ENCODE peak calls at places on chromosome 13, in five cellular contexts. K is ovary, I is spleen, J is mammary epithelial cell, X is lung. M is an unnamed sample.

GRCh38 chr13:95403349-95404140 is 102.3 kb upstream of the ABCC4 start:
- DNase-seq in X (no peak), K (peak; percentile 32), J (no peak), I (no peak), M (no peak)

GRCh38 chr13:43760257-43760656 is 26.5 kb downstream of the ENOX1 start:
- DNase-seq in K (no peak), X (no peak), I (no peak), J (no peak), M (no peak)

GRCh38 chr13:100633461-100633860 is 41.1 kb downstream of the TMTC4 start:
- DNase-seq in K (no peak), I (no peak), J (peak; percentile 74), X (no peak), M (no peak)

GRCh38 chr13:21894703-21895699 is 224.1 kb downstream of the FGF9 start:
- DNase-seq in J (no peak), I (no peak), X (no peak), K (no peak), M (no peak)

GRCh38 chr13:73849292-73849691 is 284.9 kb downstream of the KLF12 start:
- DNase-seq in J (no peak), K (no peak), X (no peak), I (no peak), M (no peak)

GRCh38 chr13:31951215-31951678 is 80.3 kb upstream of the FRY start:
- DNase-seq in I (peak; percentile 91), K (no peak), J (peak; percentile 47), X (peak; percentile 76), M (no peak)

GRCh38 chr13:36124236-36124822 is 6.9 kb downstream of the DCLK1 start:
- DNase-seq in J (no peak), X (peak; percentile 46), K (peak; percentile 74), I (no peak), M (no peak)

GRCh38 chr13:84121456-84121855 is 239.2 kb upstream of the SLITRK1 start:
- DNase-seq in J (peak; percentile 69), K (no peak), I (no peak), X (no peak), M (no peak)

GRCh38 chr13:19818223-19818842 is 35.6 kb upstream of the PSPC1 start:
- DNase-seq in J (no peak), X (peak; percentile 74), I (peak; percentile 89), K (peak; percentile 41), M (no peak)

GRCh38 chr13:94858856-94859811 is 146.8 kb upstream of the SOX21 start:
- DNase-seq in X (peak; percentile 39), K (peak; percentile 82), I (peak; percentile 83), J (no peak), M (no peak)

GRCh38 chr13:71218960-71219359 is 648.0 kb downstream of the DACH1 start:
- DNase-seq in K (no peak), X (no peak), I (no peak), J (no peak), M (no peak)

GRCh38 chr13:46489586-46490023 is 63.4 kb upstream of the LRCH1 start:
- DNase-seq in J (peak; percentile 81), I (no peak), X (no peak), K (no peak), M (peak; percentile 62)

GRCh38 chr13:41802684-41803554 is 158.0 kb downstream of the VWA8 start:
- DNase-seq in X (no peak), K (no peak), I (no peak), J (peak; percentile 89), M (no peak)

GRCh38 chr13:44373601-44374347 is at the start of gene SERP2:
- DNase-seq in X (no peak), J (no peak), I (no peak), K (peak; percentile 73), M (no peak)

GRCh38 chr13:75365724-75366173 is 116.2 kb downstream of the TBC1D4 start:
- DNase-seq in I (no peak), X (no peak), K (no peak), J (peak; percentile 94), M (no peak)

GRCh38 chr13:40155176-40155575 is 499.7 kb downstream of the COG6 start:
- DNase-seq in J (no peak), I (no peak), K (no peak), X (no peak), M (no peak)

GRCh38 chr13:35978607-35979316 is 152.4 kb downstream of the DCLK1 start:
- DNase-seq in J (peak; percentile 49), K (no peak), X (peak; percentile 46), I (no peak), M (no peak)

GRCh38 chr13:29435125-29435911 is 160.2 kb downstream of the SLC7A1 start:
- DNase-seq in X (no peak), I (no peak), J (peak; percentile 47), K (no peak), M (no peak)

GRCh38 chr13:39881887-39882286 is 226.4 kb downstream of the COG6 start:
- DNase-seq in K (no peak), J (peak; percentile 14), I (no peak), X (no peak), M (no peak)

GRCh38 chr13:109569938-109570711 is 216.3 kb downstream of the IRS2 start:
- DNase-seq in I (no peak), K (no peak), J (no peak), X (no peak), M (no peak)

GRCh38 chr13:74087304-74087703 is 46.9 kb downstream of the KLF12 start:
- DNase-seq in I (no peak), X (no peak), K (no peak), J (no peak), M (no peak)

GRCh38 chr13:73274147-73274546 is 215.3 kb downstream of the KLF5 start:
- DNase-seq in X (no peak), K (no peak), J (no peak), I (no peak), M (no peak)

GRCh38 chr13:35857769-35858168 is 273.4 kb downstream of the DCLK1 start:
- DNase-seq in J (no peak), I (no peak), X (no peak), K (no peak), M (no peak)

GRCh38 chr13:28237944-28238343 is 99.6 kb downstream of the PAN3 start:
- DNase-seq in K (no peak), I (no peak), J (no peak), X (no peak), M (no peak)

GRCh38 chr13:27309967-27310598 is 39.5 kb downstream of the RASL11A start:
- DNase-seq in K (no peak), J (peak; percentile 56), X (no peak), I (no peak), M (no peak)

GRCh38 chr13:25911020-25911419 is 140.8 kb downstream of the SHISA2 start:
- DNase-seq in J (no peak), K (no peak), I (no peak), X (no peak), M (no peak)

GRCh38 chr13:114009590-114010400 is 35.9 kb upstream of the C13orf46 start:
- DNase-seq in K (no peak), X (no peak), I (peak; percentile 61), J (no peak), M (no peak)

GRCh38 chr13:28077231-28077630 is 23.1 kb downstream of the FLT3 start:
- DNase-seq in J (no peak), I (no peak), X (no peak), K (no peak), M (no peak)

GRCh38 chr13:110872768-110873638 is 41.9 kb downstream of the ANKRD10 start:
- DNase-seq in X (no peak), K (no peak), J (no peak), I (peak; percentile 52), M (no peak)

GRCh38 chr13:110872034-110872767 is 42.7 kb downstream of the ANKRD10 start:
- DNase-seq in K (peak; percentile 54), I (peak; percentile 66), J (no peak), X (no peak), M (no peak)

GRCh38 chr13:110875243-110875642 is 39.6 kb downstream of the ANKRD10 start:
- DNase-seq in K (no peak), J (no peak), I (no peak), X (no peak), M (no peak)

GRCh38 chr13:110874508-110874960 is 40.3 kb downstream of the ANKRD10 start:
- DNase-seq in I (peak; percentile 83), K (peak; percentile 93), X (peak; percentile 86), J (peak; percentile 64), M (peak; percentile 76)

GRCh38 chr13:110873639-110874507 is 41.0 kb downstream of the ANKRD10 start:
- DNase-seq in I (no peak), K (no peak), J (no peak), X (no peak), M (no peak)
- H3K4me3 ChIP-seq in I (no peak overlapping the region), K (peak overlapping the region; percentile 32), J (peak overlapping the region; percentile 21), X (no peak overlapping the region), M (peak overlapping the region; percentile 66)

GRCh38 chr13:96766311-96766710 is 228.0 kb downstream of the OXGR1 start:
- DNase-seq in I (no peak), K (no peak), J (no peak), X (no peak), M (no peak)
- TF ChIP-seq CTCF in I (no peak), K (no peak), J (no peak), X (no peak), M (no peak)

GRCh38 chr13:99227909-99228688 is 27.4 kb downstream of the UBAC2 start:
- DNase-seq in I (no peak), X (no peak), J (no peak), K (no peak), M (no peak)
- H3K27ac ChIP-seq in I (no peak overlapping the region), X (no peak overlapping the region), J (no peak overlapping the region), K (no peak overlapping the region), M (no peak overlapping the region)

GRCh38 chr13:99496322-99497142 is 4.7 kb upstream of the TM9SF2 start:
- DNase-seq in K (peak; percentile 45), X (peak; percentile 71), J (no peak), I (peak; percentile 84), M (peak; percentile 15)
- H3K4me3 ChIP-seq in K (peak overlapping the region; percentile 3), X (no peak overlapping the region), J (no peak overlapping the region), I (peak overlapping the region; percentile 43), M (peak overlapping the region; percentile 74)

GRCh38 chr13:51780099-51780498 is 23.9 kb downstream of the DHRS12 start:
- DNase-seq in K (no peak), X (no peak), I (no peak), J (no peak), M (no peak)

GRCh38 chr13:51782026-51782710 is 21.8 kb downstream of the DHRS12 start:
- DNase-seq in K (no peak), J (no peak), I (no peak), X (no peak), M (no peak)

GRCh38 chr13:51784097-51784496 is 19.9 kb downstream of the DHRS12 start:
- DNase-seq in I (no peak), K (no peak), J (no peak), X (no peak), M (no peak)

GRCh38 chr13:51783432-51784094 is 20.4 kb downstream of the DHRS12 start:
- DNase-seq in K (no peak), J (no peak), I (no peak), X (no peak), M (no peak)

GRCh38 chr13:51781246-51782022 is 22.5 kb downstream of the DHRS12 start:
- DNase-seq in K (no peak), X (no peak), I (no peak), J (peak; percentile 31), M (no peak)
- TF ChIP-seq CTCF in K (no peak), X (peak; percentile 6), I (no peak), J (peak; percentile 51), M (no peak)